ENCODE peak calls at places on chromosomes 11 and 22, in nine cellular contexts. E, B, L, H, X, F, U, R and T are unnamed samples.

GRCh38 chr11:103091024-103091423 is 936 bp downstream of the DCUN1D5 start:
- DNase-seq in E (peak; percentile 47), B (no peak), R (no peak), H (no peak), L (no peak), F (peak; percentile 21), U (peak; percentile 12), X (no peak), T (peak; percentile 59)

GRCh38 chr11:104700609-104701008 is 197.7 kb downstream of the CASP12 start:
- DNase-seq in U (no peak), E (no peak), R (no peak), H (no peak), B (no peak), X (no peak), L (no peak), F (peak; percentile 10), T (no peak)

GRCh38 chr22:48635825-48636224 is 1191.8 kb downstream of the BRD1 start:
- DNase-seq in L (no peak), U (no peak), X (no peak), H (peak; percentile 30), E (no peak), B (no peak), F (no peak), R (no peak), T (peak; percentile 55)

GRCh38 chr22:19850482-19851109 is 4.1 kb downstream of the GNB1L start:
- DNase-seq in B (no peak), H (no peak), L (no peak), X (no peak), U (no peak), E (no peak), F (no peak), R (no peak), T (no peak)

GRCh38 chr22:48147404-48147803 is 1385.0 kb downstream of the TBC1D22A start:
- DNase-seq in B (no peak), F (no peak), E (no peak), R (no peak), X (no peak), H (no peak), U (no peak), L (no peak), T (no peak)

GRCh38 chr11:13091373-13091772 is 82.3 kb downstream of the RASSF10 start:
- DNase-seq in F (no peak), B (no peak), U (no peak), E (peak; percentile 80), X (no peak), L (no peak), H (no peak), R (no peak), T (no peak)

GRCh38 chr11:15651033-15651432 is 536.3 kb downstream of the INSC start:
- DNase-seq in X (no peak), B (no peak), H (no peak), E (no peak), R (no peak), L (no peak), U (no peak), F (no peak), T (no peak)

GRCh38 chr22:43398910-43399309 is 12.9 kb upstream of the MPPED1 start:
- DNase-seq in R (no peak), F (no peak), U (no peak), H (no peak), L (no peak), B (no peak), X (no peak), E (no peak), T (no peak)

GRCh38 chr11:46504817-46505613 is 88.8 kb downstream of the AMBRA1 start:
- DNase-seq in F (no peak), R (no peak), E (no peak), B (no peak), L (no peak), U (no peak), X (no peak), H (no peak), T (no peak)

GRCh38 chr11:73995731-73996130 is 13.1 kb upstream of the UCP2 start:
- DNase-seq in L (no peak), E (peak; percentile 78), U (no peak), B (no peak), R (peak; percentile 26), H (peak; percentile 76), X (peak; percentile 68), F (peak; percentile 35), T (no peak)

GRCh38 chr11:76752321-76753175 is 30.6 kb upstream of the TSKU start:
- DNase-seq in B (no peak), X (no peak), H (no peak), E (no peak), F (peak; percentile 75), U (no peak), R (no peak), L (no peak), T (no peak)

GRCh38 chr22:30270841-30271240 is 4.2 kb upstream of the OSM start:
- DNase-seq in B (no peak), R (no peak), U (no peak), E (no peak), F (no peak), X (no peak), L (no peak), H (no peak), T (no peak)

GRCh38 chr11:60127311-60127811 is 38.9 kb downstream of the MS4A2 start:
- DNase-seq in R (no peak), H (no peak), L (no peak), F (peak; percentile 18), B (no peak), X (no peak), U (peak; percentile 3), E (no peak), T (no peak)

GRCh38 chr11:17277024-17277584 is 565 bp downstream of the NUCB2 start:
- DNase-seq in R (no peak), F (peak; percentile 45), U (peak; percentile 55), B (no peak), E (peak; percentile 77), L (peak; percentile 20), X (peak; percentile 55), H (peak; percentile 78), T (peak; percentile 87)

GRCh38 chr11:20021771-20022362 is 138.4 kb downstream of the DBX1 start:
- DNase-seq in R (no peak), L (no peak), X (no peak), E (peak; percentile 84), F (no peak), U (no peak), H (no peak), B (no peak), T (no peak)

GRCh38 chr22:17121235-17122195 is at the start of gene TMEM121B:
- DNase-seq in U (peak; percentile 86), E (peak; percentile 94), B (no peak), X (no peak), L (peak; percentile 55), H (no peak), R (no peak), F (peak; percentile 31), T (peak; percentile 80)

GRCh38 chr11:2296913-2297622 is 4.7 kb downstream of the C11orf21 start:
- DNase-seq in X (no peak), R (peak; percentile 17), F (no peak), U (no peak), H (no peak), E (no peak), B (no peak), L (no peak), T (peak; percentile 3)

GRCh38 chr11:43554148-43554473 is 126.4 kb upstream of the HSD17B12 start:
- DNase-seq in R (no peak), H (no peak), E (no peak), U (no peak), B (no peak), L (no peak), F (no peak), X (no peak), T (no peak)

GRCh38 chr22:19479358-19480172 is at the start of gene CDC45:
- DNase-seq in L (peak; percentile 60), H (peak; percentile 98), E (peak; percentile 92), F (peak; percentile 99), X (peak; percentile 94), B (peak; percentile 86), U (peak; percentile 96), R (peak; percentile 85), T (peak; percentile 99)

GRCh38 chr22:44365196-44365802 is 52.5 kb upstream of the SHISAL1 start:
- DNase-seq in B (no peak), X (no peak), U (no peak), L (no peak), F (no peak), E (no peak), H (no peak), R (no peak), T (no peak)

GRCh38 chr11:33701831-33702230 is 1.2 kb upstream of the C11orf91 start:
- DNase-seq in L (no peak), F (peak; percentile 36), B (no peak), U (no peak), R (no peak), X (no peak), H (no peak), E (peak; percentile 60), T (no peak)

GRCh38 chr11:28195449-28195848 is 87.3 kb downstream of the METTL15 start:
- DNase-seq in R (no peak), X (no peak), L (no peak), B (no peak), H (no peak), E (no peak), U (no peak), F (no peak), T (no peak)

GRCh38 chr11:16607675-16608644 is 130.5 kb upstream of the C11orf58 start:
- DNase-seq in H (no peak), U (peak; percentile 74), F (peak; percentile 36), L (peak; percentile 40), R (no peak), B (no peak), X (no peak), E (peak; percentile 43), T (no peak)

GRCh38 chr22:42520663-42521546 is 1.3 kb upstream of the RRP7A start:
- DNase-seq in F (no peak), U (no peak), H (no peak), X (no peak), L (no peak), B (no peak), R (no peak), E (no peak), T (no peak)

GRCh38 chr11:129234978-129235377 is 42.9 kb upstream of the ARHGAP32 start:
- DNase-seq in F (peak; percentile 44), R (no peak), H (no peak), B (no peak), U (no peak), X (no peak), L (no peak), E (peak; percentile 37), T (no peak)

GRCh38 chr11:117045196-117045595 is 53.0 kb downstream of the SIK3 start:
- DNase-seq in U (peak; percentile 89), X (no peak), B (no peak), H (no peak), F (peak; percentile 83), R (no peak), L (no peak), E (no peak), T (no peak)